ENCODE peak calls at places on chromosomes 4 and X, in six cellular contexts. J is mucosa of descending colon, D is esophagus muscularis mucosa, B is endothelial cell, S is breast epithelium, T is HCT116. E is an unnamed sample.

GRCh38 chr4:108906006-108906405 is 143.2 kb upstream of the ETNPPL start:
- DNase-seq in D (no peak), T (no peak), J (no peak), S (no peak), B (no peak), E (no peak)

GRCh38 chr4:6890358-6890757 is 19.3 kb upstream of the TBC1D14 start:
- DNase-seq in J (no peak), S (no peak), T (no peak), B (no peak), D (no peak), E (no peak)

GRCh38 chr4:105352826-105353225 is 121.0 kb downstream of the PPA2 start:
- DNase-seq in D (no peak), T (no peak), B (no peak), J (no peak), S (no peak), E (peak)

GRCh38 chr4:103786014-103786413 is 66.2 kb upstream of the TACR3 start:
- DNase-seq in S (no peak), J (peak), D (no peak), B (peak), T (peak), E (peak)

GRCh38 chr4:188289531-188289930 is 150.3 kb downstream of the TRIML1 start:
- DNase-seq in B (no peak), S (no peak), D (no peak), T (no peak), J (no peak), E (no peak)

GRCh38 chr4:8538703-8539567 is 41.3 kb upstream of the GPR78 start:
- DNase-seq in D (no peak), S (peak), T (peak), B (no peak), J (no peak), E (no peak)

GRCh38 chrX:38939067-38939466 is 137.8 kb downstream of the MID1IP1 start:
- DNase-seq in J (peak), S (no peak), D (no peak), B (no peak), T (no peak), E (no peak)

GRCh38 chrX:155086202-155086840 is 15.0 kb downstream of the BRCC3 start:
- DNase-seq in B (peak), D (no peak), J (peak), S (no peak), T (peak), E (peak)

GRCh38 chrX:31038585-31039326 is 33.1 kb downstream of the FTHL17 start:
- DNase-seq in S (no peak), T (no peak), J (peak), D (no peak), B (peak), E (peak)

GRCh38 chr4:40910706-40911105 is 161.0 kb downstream of the NSUN7 start:
- DNase-seq in J (no peak), D (no peak), T (no peak), B (no peak), S (no peak), E (no peak)

GRCh38 chr4:18540349-18540748 is 518.8 kb upstream of the LCORL start:
- DNase-seq in J (no peak), S (no peak), B (no peak), T (no peak), D (no peak), E (no peak)

GRCh38 chr4:17889692-17890091 is 78.9 kb downstream of the NCAPG start:
- DNase-seq in S (no peak), T (no peak), J (no peak), B (no peak), D (no peak), E (no peak)

GRCh38 chrX:124018031-124018430 is 56.5 kb downstream of the STAG2 start:
- DNase-seq in D (no peak), S (no peak), B (no peak), T (no peak), J (no peak), E (peak)

GRCh38 chrX:136779346-136779781 is 1.4 kb downstream of the ARHGEF6 start:
- DNase-seq in S (no peak), B (no peak), T (no peak), D (no peak), J (no peak), E (no peak)

GRCh38 chr4:165879581-165879980 is 6.5 kb downstream of the TLL1 start:
- DNase-seq in T (no peak), B (peak), J (no peak), D (no peak), S (no peak), E (no peak)

DNA sequence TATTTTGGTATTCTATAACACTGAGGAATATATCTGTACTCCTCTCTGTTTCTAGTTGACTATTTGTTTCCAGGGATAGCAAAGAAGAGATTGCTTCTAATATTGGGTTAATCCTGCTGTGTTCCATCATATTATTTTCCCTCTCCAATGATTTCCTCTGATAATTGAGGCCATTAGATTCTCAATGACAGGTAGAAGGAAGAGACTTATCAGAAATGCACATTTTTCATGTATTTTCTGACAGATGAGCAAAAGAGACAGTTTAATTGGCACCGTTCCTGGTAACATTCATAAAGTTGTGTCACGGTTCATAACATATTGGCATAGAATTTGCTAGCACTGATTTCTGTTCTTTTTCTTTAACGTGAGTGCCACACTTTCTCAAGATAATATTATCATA is 58.2 kb downstream of the NRK start:
- DNase-seq in T (no peak), B (no peak), J (no peak), S (no peak), D (no peak), E (no peak)
- TF ChIP-seq CTCF in T (no peak), B (no peak), J (no peak), S (no peak), D (no peak), E (no peak)

DNA sequence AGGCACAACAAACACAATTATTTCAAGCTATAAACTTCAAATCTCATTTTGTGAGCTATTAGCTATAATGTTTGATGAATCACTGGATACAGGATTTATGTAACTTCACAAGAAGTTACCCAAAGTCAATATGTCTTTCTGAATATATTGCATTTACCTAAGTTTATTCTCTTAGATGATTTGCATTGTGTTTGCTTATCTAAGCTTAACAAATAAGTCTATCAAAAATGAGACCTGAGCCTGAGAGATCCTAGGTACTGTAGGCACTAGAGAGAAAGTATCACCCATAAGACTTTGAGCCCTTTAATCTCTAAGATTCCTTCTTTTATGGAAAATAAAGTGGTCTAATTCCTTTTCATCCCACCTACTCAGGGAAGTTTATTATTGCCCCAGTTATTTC is 178.2 kb downstream of the NAF1 start:
- DNase-seq in T (no peak), S (no peak), J (no peak), B (no peak), D (no peak), E (no peak)
- TF ChIP-seq CTCF in T (no peak), S (no peak), J (no peak), B (no peak), D (no peak), E (no peak)

DNA sequence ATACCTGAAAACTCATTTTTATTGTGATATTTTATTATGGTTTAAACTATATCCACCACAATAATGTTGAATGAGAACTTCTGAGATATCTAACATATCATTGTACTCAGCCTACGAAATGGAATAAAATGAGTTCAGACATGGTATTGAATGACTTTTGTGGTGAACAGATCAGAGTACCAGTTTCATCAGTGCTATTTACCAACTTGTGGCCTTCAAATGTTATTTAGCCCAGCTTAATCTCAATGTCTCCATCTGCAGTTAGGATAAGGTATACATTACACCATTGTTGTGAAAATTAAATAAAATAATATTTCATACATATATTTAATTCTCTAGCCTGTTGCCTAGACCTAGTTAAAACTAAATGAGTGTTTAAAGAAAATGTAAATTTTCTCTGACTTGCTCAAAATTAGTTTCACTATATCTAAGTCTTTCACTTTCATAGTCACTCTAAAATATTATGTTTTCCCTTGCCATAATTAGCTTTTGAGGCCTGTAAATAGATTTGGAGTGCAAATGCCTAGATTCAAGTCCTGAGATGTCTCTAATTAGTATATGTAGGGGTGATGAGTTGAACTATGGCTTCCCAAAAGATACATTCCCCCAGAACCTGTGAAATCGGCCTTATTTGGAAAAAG is 594.2 kb downstream of the STPG2 start:
- DNase-seq in J (no peak), D (no peak), B (no peak), T (peak), S (no peak), E (no peak)
- TF ChIP-seq CTCF in J (no peak), D (no peak), B (no peak), T (peak), S (no peak), E (no peak)

GRCh38 chr4:137819964-137820383 is 287.7 kb upstream of the PCDH18 start:
- DNase-seq in D (no peak), B (peak), J (peak), S (no peak), T (peak), E (peak)
- TF ChIP-seq CTCF in D (no peak), B (no peak), J (no peak), S (peak), T (peak), E (peak)

GRCh38 chrX:51459125-51459524 is 37.3 kb downstream of the NUDT11 start:
- DNase-seq in D (no peak), B (peak), J (peak), S (no peak), T (peak), E (no peak)
- TF ChIP-seq CTCF in D (no peak), B (peak), J (no peak), S (no peak), T (peak), E (peak)

GRCh38 chr4:4899202-4899925 is 39.9 kb downstream of the MSX1 start:
- DNase-seq in B (no peak), D (no peak), T (no peak), S (no peak), J (no peak), E (no peak)

GRCh38 chr4:4901877-4902276 is 42.4 kb downstream of the MSX1 start:
- DNase-seq in J (no peak), D (no peak), S (no peak), B (no peak), T (no peak), E (no peak)
- TF ChIP-seq CTCF in J (no peak), D (no peak), S (no peak), B (no peak), T (peak), E (no peak)

DNA sequence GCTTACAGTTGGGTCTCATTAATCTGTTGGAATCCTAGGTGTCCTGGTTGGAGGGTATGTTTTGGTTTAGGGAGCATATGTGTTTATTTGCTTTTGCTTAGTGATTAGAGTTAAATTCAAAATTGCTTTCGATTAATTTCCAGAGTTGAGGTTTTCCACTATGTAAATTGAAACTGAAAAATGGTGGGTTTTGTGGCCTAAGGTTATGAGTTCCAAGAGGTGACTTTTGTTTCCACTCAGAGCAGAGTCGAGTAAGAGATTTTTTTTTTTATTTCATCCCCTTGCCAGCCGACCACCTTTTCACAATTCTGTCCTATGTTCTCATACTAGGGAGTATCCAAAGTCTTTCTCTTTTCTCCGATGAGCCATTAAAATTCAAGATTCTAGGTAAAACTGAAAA is 66.9 kb downstream of the GRIA2 start:
- DNase-seq in T (no peak), D (no peak), J (no peak), S (no peak), B (no peak), E (no peak)
- TF ChIP-seq CTCF in T (no peak), D (no peak), J (no peak), S (no peak), B (no peak), E (no peak)